ENCODE peak calls at places on chromosomes 6 and 20, in four cellular contexts. O is transverse colon, D is stomach, V is uterus. C is an unnamed sample.

GRCh38 chr6:141809901-141810300 is 322.8 kb upstream of the GJE1 start:
- DNase-seq in O (no peak), D (no peak), V (no peak), C (no peak)

GRCh38 chr6:5478380-5478779 is 217.1 kb downstream of the FARS2 start:
- DNase-seq in O (no peak), V (no peak), D (no peak), C (no peak)

GRCh38 chr6:148285205-148285604 is 57.4 kb upstream of the SASH1 start:
- DNase-seq in D (no peak), V (no peak), O (no peak), C (no peak)

GRCh38 chr6:84197708-84198107 is 29.7 kb downstream of the CEP162 start:
- DNase-seq in D (no peak), V (no peak), O (no peak), C (no peak)

GRCh38 chr20:47493175-47493953 is 8.3 kb upstream of the NCOA3 start:
- DNase-seq in D (peak; percentile 94), O (peak; percentile 93), V (peak; percentile 92), C (peak; percentile 85)

GRCh38 chr6:22557007-22557406 is 12.4 kb upstream of the HDGFL1 start:
- DNase-seq in O (no peak), V (no peak), D (no peak), C (no peak)

GRCh38 chr6:40395066-40395697 is 192.0 kb downstream of the LRFN2 start:
- DNase-seq in V (no peak), O (no peak), D (peak; percentile 36), C (no peak)

GRCh38 chr6:25026723-25027122 is 91.0 kb upstream of the RIPOR2 start:
- DNase-seq in O (no peak), V (no peak), D (no peak), C (no peak)

GRCh38 chr6:85641916-85642773 is 541 bp downstream of the SYNCRIP start:
- DNase-seq in O (peak; percentile 54), V (peak; percentile 47), D (peak; percentile 48), C (peak; percentile 62)

GRCh38 chr6:39381535-39382140 is 59.1 kb upstream of the KCNK16 start:
- DNase-seq in D (no peak), O (no peak), V (no peak), C (no peak)

GRCh38 chr20:49377326-49377725 is 99.5 kb upstream of the ZNFX1 start:
- DNase-seq in V (no peak), O (no peak), D (no peak), C (no peak)

GRCh38 chr6:98946877-98947410 is 802 bp downstream of the FBXL4 start:
- DNase-seq in D (peak; percentile 53), O (peak; percentile 63), V (peak; percentile 30), C (peak; percentile 53)

GRCh38 chr6:12516070-12516469 is 200.5 kb upstream of the PHACTR1 start:
- DNase-seq in D (peak; percentile 45), O (peak; percentile 36), V (no peak), C (peak; percentile 55)

GRCh38 chr6:116924245-116924644 is 47.2 kb downstream of the RFX6 start:
- DNase-seq in D (no peak), O (no peak), V (no peak), C (no peak)

GRCh38 chr20:5654557-5654956 is 95.6 kb upstream of the SHLD1 start:
- DNase-seq in O (no peak), V (no peak), D (no peak), C (no peak)

GRCh38 chr6:138692058-138692977 is 81.3 kb upstream of the CCDC28A start:
- DNase-seq in D (peak; percentile 77), V (peak; percentile 57), O (peak; percentile 76), C (peak; percentile 86)

GRCh38 chr6:124535746-124536145 is 426.5 kb upstream of the RNF217 start:
- DNase-seq in O (no peak), V (no peak), D (no peak), C (no peak)

GRCh38 chr6:20846602-20847028 is 312.4 kb downstream of the CDKAL1 start:
- DNase-seq in V (no peak), O (no peak), D (no peak), C (no peak)

GRCh38 chr6:108694816-108695215 is 134.1 kb downstream of the FOXO3 start:
- DNase-seq in O (no peak), D (no peak), V (no peak), C (no peak)

GRCh38 chr6:133426038-133426437 is 184.9 kb downstream of the EYA4 start:
- DNase-seq in O (no peak), D (no peak), V (no peak), C (peak; percentile 55)

GRCh38 chr6:42417641-42418112 is 34.0 kb downstream of the TRERF1 start:
- DNase-seq in O (no peak), V (no peak), D (no peak), C (no peak)

GRCh38 chr20:40008177-40008576 is 680.9 kb downstream of the MAFB start:
- DNase-seq in D (no peak), O (no peak), V (no peak), C (no peak)

GRCh38 chr6:144283781-144284473 is 1.2 kb upstream of the UTRN start:
- DNase-seq in V (no peak), D (no peak), O (no peak), C (no peak)

GRCh38 chr6:108798672-108799355 is 49.4 kb upstream of the ARMC2 start:
- DNase-seq in O (peak; percentile 54), D (peak; percentile 54), V (peak; percentile 32), C (peak; percentile 51)

GRCh38 chr6:3797231-3798200 is 46.0 kb upstream of the PXDC1 start:
- DNase-seq in D (no peak), V (no peak), O (no peak), C (no peak)

GRCh38 chr20:8421981-8422380 is 289.9 kb downstream of the PLCB1 start:
- DNase-seq in O (no peak), V (no peak), D (no peak), C (no peak)

GRCh38 chr20:57392512-57393271 is 1.5 kb downstream of the RBM38 start:
- DNase-seq in O (peak; percentile 77), D (peak; percentile 60), V (no peak), C (peak; percentile 69)

GRCh38 chr6:15996030-15996429 is 132.9 kb upstream of the MYLIP start:
- DNase-seq in D (no peak), V (no peak), O (no peak), C (no peak)

GRCh38 chr6:8958894-8959511 is 523.7 kb upstream of the SLC35B3 start:
- DNase-seq in O (no peak), V (no peak), D (no peak), C (no peak)

GRCh38 chr6:21984551-21984950 is 312.3 kb downstream of the PRL start:
- DNase-seq in D (no peak), V (no peak), O (no peak), C (no peak)

GRCh38 chr20:5402903-5403531 is 86.3 kb upstream of the PROKR2 start:
- DNase-seq in O (peak; percentile 9), D (no peak), V (no peak), C (no peak)

GRCh38 chr6:7673063-7673536 is 52.8 kb upstream of the BMP6 start:
- DNase-seq in D (peak; percentile 32), V (peak; percentile 19), O (peak; percentile 63), C (peak; percentile 32)

DNA sequence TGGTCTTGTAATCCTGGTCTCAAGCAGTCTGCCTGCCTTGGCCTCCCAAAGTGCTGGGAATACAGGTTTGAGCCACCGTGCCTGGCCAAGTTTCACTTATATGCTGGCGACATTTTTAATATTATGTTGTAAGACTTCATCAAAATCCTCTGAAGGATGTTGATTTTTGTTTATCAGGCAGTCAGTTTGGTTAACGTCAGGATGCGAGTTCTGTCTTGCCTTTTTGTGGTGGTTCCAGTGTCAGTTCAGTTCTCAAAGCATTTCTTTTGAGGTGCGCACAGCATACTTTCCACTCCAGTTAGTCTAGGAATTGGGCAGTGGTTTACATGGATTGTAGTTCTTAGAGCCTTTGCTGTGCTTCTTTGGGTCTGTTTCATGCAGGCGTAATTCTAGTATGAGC is 24.9 kb downstream of the SCAF8 start:
- DNase-seq in O (no peak), V (no peak), D (no peak), C (no peak)
- H3K27me3 ChIP-seq in O (no peaks in the 10 kb centered on the region), V (no peaks in the 10 kb centered on the region), D (no peaks in the 10 kb centered on the region), C (no peaks in the 10 kb centered on the region)

GRCh38 chr20:63911171-63911570 is 16.2 kb downstream of the DNAJC5 start:
- DNase-seq in V (no peak), D (peak; percentile 72), O (peak; percentile 83), C (no peak)
- TF ChIP-seq POLR2A in V (no peak), D (no peak), O (peak; percentile 25), C (no peak)

DNA sequence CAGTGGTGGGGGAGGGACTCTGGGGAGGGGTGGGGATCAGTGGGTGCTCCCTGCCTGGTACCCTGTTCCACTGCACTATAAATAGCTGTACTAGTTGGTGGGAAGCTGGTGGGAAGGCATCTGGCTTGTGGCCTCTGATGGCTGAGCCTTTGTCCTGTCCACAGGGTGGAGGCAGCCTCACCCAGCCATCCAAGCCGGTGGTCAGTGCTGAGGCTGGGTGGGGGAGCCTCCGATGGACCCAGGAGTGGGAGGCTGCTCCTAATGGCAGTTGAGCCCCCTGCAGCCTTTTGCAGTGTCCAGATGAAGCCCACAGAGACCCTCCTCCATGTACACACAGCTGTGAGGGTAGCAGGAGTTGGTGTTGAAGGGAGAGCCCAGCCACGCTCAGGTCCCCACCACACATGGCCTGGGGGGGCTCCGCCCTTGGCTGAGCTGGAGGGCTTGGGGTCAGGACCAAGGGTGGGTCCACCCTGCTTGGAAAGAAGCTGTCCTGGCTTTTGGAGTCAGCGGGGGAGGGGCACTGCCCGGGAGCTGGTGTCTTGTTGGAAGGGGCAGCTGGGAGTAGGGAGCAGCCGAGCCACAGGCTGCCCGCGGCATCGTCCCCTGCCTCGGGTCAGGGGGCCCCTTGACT is 2.5 kb downstream of the PPDPF start:
- DNase-seq in D (no peak), V (peak; percentile 20), O (no peak), C (peak; percentile 28)
- H3K27me3 ChIP-seq in D (no peaks in the 10 kb centered on the region), V (no peaks in the 10 kb centered on the region), O (no peaks in the 10 kb centered on the region), C (no peaks in the 10 kb centered on the region)

GRCh38 chr6:152635949-152636674 is 1.1 kb downstream of the SYNE1 start:
- DNase-seq in O (no peak), V (peak; percentile 58), D (no peak), C (peak; percentile 20)
- TF ChIP-seq POLR2A in O (no peak), V (peak; percentile 30), D (no peak), C (no peak)

GRCh38 chr20:22687676-22688360 is 103.4 kb upstream of the FOXA2 start:
- DNase-seq in O (no peak), D (no peak), V (no peak), C (no peak)

GRCh38 chr20:22686097-22686496 is 101.7 kb upstream of the FOXA2 start:
- DNase-seq in D (peak; percentile 61), O (peak; percentile 23), V (no peak), C (peak; percentile 57)

GRCh38 chr20:22684072-22684762 is 99.8 kb upstream of the FOXA2 start:
- DNase-seq in V (peak; percentile 32), O (peak; percentile 57), D (peak; percentile 78), C (peak; percentile 69)

GRCh38 chr20:22682381-22682780 is 98.0 kb upstream of the FOXA2 start:
- DNase-seq in O (no peak), D (no peak), V (no peak), C (no peak)

DNA sequence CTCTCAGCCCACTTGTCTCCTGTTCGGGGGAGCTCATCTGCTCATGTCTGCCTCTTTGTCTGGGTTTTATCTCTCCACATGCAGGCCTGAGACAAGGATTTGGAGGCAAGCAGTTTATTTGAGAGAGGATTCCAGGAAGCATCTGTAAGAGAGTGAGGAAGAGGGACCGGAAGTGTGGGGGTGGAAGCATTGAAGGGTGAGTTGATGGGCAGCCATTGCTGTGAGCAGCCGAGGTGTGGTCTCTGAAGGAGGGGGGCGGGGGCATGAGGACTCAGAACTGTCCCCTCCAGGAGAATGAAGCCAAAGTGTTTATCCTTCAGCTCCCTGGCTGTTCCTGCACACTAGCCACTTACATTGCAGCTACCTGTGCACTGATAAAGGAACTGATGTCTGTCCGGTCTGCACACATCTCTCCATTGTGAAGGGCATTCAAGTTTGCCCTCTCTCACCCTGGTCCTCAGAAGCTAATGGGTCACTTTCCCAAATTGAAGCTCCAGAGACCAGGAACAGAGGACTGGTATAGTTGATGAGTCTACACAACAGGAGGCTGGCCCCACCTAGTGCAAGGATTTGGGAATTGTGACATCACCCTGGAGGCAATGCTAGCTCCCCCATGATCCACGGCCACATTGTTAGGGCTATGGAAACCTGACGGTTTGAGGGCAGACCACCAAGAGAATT is 100.5 kb upstream of the FOXA2 start:
- DNase-seq in O (no peak), V (no peak), D (no peak), C (no peak)
- H3K27me3 ChIP-seq in O (no peaks in the 10 kb centered on the region), V (no peaks in the 10 kb centered on the region), D (no peaks in the 10 kb centered on the region), C (no peaks in the 10 kb centered on the region)